ENCODE peak calls at places on chromosomes 12 and 14, in four cellular contexts. I is HepG2, H is K562, J is H1. G is an unnamed sample.

GRCh38 chr12:113500662-113501435 is 29.2 kb upstream of the LHX5 start:
- DNase-seq in I (no peak), H (no peak), J (no peak), G (no peak)

GRCh38 chr12:56321027-56321426 is 5.2 kb upstream of the CNPY2 start:
- DNase-seq in I (no peak), H (no peak), J (no peak), G (no peak)

GRCh38 chr12:124588689-124589318 is 21.4 kb upstream of the NCOR2 start:
- DNase-seq in I (no peak), H (no peak), J (no peak), G (no peak)

GRCh38 chr12:47850153-47851084 is 30.7 kb upstream of the HDAC7 start:
- DNase-seq in I (peak; percentile 58), H (peak; percentile 70), J (no peak), G (no peak)

GRCh38 chr14:76208340-76208739 is 56.6 kb downstream of the GPATCH2L start:
- DNase-seq in I (no peak), H (no peak), J (no peak), G (no peak)

GRCh38 chr14:73789996-73790581 is 61.5 kb upstream of the PTGR2 start:
- DNase-seq in I (no peak), H (no peak), J (no peak), G (no peak)

GRCh38 chr12:45415393-45415817 is 199.5 kb downstream of the ANO6 start:
- DNase-seq in I (peak; percentile 2), H (peak; percentile 15), J (no peak), G (peak; percentile 78)

GRCh38 chr12:120394483-120395367 is 25.8 kb upstream of the MSI1 start:
- DNase-seq in I (no peak), H (no peak), J (peak; percentile 69), G (no peak)

GRCh38 chr14:100446572-100446971 is 123.4 kb downstream of the SLC25A47 start:
- DNase-seq in I (no peak), H (peak; percentile 75), J (peak; percentile 31), G (peak; percentile 18)

GRCh38 chr12:93000026-93000425 is 70.9 kb upstream of the EEA1 start:
- DNase-seq in I (no peak), H (no peak), J (no peak), G (no peak)

GRCh38 chr14:74612346-74613021 is 447 bp upstream of the LTBP2 start:
- DNase-seq in I (peak; percentile 51), H (peak; percentile 81), J (peak; percentile 51), G (peak; percentile 78)

GRCh38 chr14:80564051-80564450 is 352.7 kb upstream of the DIO2 start:
- DNase-seq in I (no peak), H (no peak), J (no peak), G (no peak)

GRCh38 chr12:99253068-99253467 is 394.5 kb upstream of the GARIN6 start:
- DNase-seq in I (peak; percentile 7), H (no peak), J (no peak), G (peak; percentile 18)

GRCh38 chr14:45082420-45082819 is 1.5 kb upstream of the PRPF39 start:
- DNase-seq in I (no peak), H (no peak), J (no peak), G (no peak)

GRCh38 chr12:26271889-26272492 is 76.6 kb downstream of the SSPN start:
- DNase-seq in I (no peak), H (no peak), J (no peak), G (no peak)

GRCh38 chr12:39503445-39503844 is 60.5 kb upstream of the KIF21A start:
- DNase-seq in I (no peak), H (no peak), J (no peak), G (peak; percentile 53)

GRCh38 chr12:53480425-53481107 is 18.7 kb downstream of the MAP3K12 start:
- DNase-seq in I (no peak), H (no peak), J (no peak), G (no peak)

GRCh38 chr14:96255501-96256366 is at the start of gene BDKRB1:
- DNase-seq in I (no peak), H (no peak), J (no peak), G (no peak)

GRCh38 chr12:52395761-52396434 is 10.2 kb downstream of the KRT82 start:
- DNase-seq in I (peak; percentile 33), H (peak; percentile 17), J (peak; percentile 81), G (peak; percentile 43)

DNA sequence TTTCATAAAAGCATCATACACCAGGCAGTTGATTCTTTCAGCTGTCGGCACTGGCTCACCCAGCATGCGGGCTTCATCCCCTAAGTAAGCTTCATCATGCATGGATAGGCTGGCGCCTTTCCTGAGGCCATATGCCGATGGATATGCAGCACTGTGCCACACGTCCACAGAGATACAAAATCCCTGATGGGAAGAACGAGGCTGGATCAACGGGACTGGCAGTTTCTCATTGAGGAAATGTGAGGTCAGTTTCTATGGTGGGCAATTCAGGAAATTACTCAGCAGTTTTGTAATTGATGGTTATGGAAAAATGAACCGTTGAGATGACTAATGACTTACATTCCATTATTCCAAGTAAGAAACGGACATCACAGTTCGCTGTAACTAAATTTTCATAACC is 453.8 kb downstream of the TMEM121 start:
- DNase-seq in I (no peak), H (no peak), J (no peak), G (no peak)
- TF ChIP-seq RNF2 in I (no peak), H (no peak), J (no peak), G (no peak)

GRCh38 chr14:105940534-105941225 is 414.3 kb downstream of the TMEM121 start:
- DNase-seq in I (no peak), H (no peak), J (no peak), G (no peak)

GRCh38 chr14:105939810-105940508 is 413.6 kb downstream of the TMEM121 start:
- DNase-seq in I (no peak), H (no peak), J (no peak), G (no peak)

GRCh38 chr14:105943973-105944602 is 417.7 kb downstream of the TMEM121 start:
- DNase-seq in I (peak; percentile 68), H (no peak), J (no peak), G (no peak)

GRCh38 chr14:105938959-105939358 is 412.6 kb downstream of the TMEM121 start:
- DNase-seq in I (no peak), H (no peak), J (no peak), G (no peak)

GRCh38 chr14:105941226-105942166 is 415.1 kb downstream of the TMEM121 start:
- DNase-seq in I (no peak), H (no peak), J (no peak), G (no peak)
- TF ChIP-seq RNF2 in I (no peak), H (no peak), J (no peak), G (no peak)

GRCh38 chr12:49272790-49273725 is 8.2 kb downstream of the TUBA1C start:
- DNase-seq in I (no peak), H (no peak), J (no peak), G (no peak)

GRCh38 chr12:49276304-49277290 is 11.7 kb downstream of the TUBA1C start:
- DNase-seq in I (no peak), H (no peak), J (no peak), G (no peak)

GRCh38 chr12:49277466-49277865 is 12.6 kb downstream of the TUBA1C start:
- DNase-seq in I (no peak), H (no peak), J (no peak), G (no peak)

GRCh38 chr12:49273726-49274395 is 9.0 kb downstream of the TUBA1C start:
- DNase-seq in I (no peak), H (no peak), J (no peak), G (no peak)

DNA sequence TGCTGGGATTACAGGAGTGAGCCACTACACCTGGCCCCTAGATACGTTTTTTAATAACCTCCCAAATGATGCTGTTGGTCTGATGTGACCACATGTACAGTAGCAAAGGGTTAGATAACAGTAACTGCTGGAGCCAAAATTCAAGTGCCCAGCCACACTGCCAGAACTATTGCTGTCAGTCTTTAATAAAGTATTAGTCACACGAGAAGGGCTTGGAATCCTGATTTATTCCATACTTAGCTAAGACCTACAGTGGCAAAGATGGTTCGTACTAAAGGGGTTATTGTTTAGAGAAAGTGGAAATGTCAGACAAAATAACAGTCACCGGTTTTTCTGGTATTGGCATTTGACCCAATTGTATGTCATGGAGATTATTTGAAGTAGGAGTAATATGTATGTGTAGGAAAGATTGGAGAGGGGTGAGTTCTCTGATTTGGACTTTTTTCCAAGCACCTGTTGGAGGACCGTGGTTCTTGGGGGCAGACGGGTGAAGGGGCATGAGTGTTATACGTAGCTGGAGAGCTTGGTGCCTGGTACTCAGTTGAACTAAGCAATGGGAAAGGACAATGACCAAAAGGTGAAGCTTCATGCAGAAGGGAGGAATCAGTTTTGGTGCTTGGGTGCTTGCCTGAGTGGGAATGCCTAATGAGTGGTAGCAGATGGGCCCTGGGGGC is 9.7 kb downstream of the TUBA1C start:
- DNase-seq in I (no peak), H (no peak), J (no peak), G (no peak)
- TF ChIP-seq RNF2 in I (no peak), H (no peak), J (no peak), G (no peak)

GRCh38 chr12:122886851-122887816 is 8.8 kb downstream of the VPS37B start:
- DNase-seq in I (no peak), H (peak; percentile 77), J (no peak), G (peak; percentile 70)
- TF ChIP-seq RNF2 in I (no peak), H (peak; percentile 35), J (no peak), G (no peak)

GRCh38 chr12:43208221-43208620 is 343.8 kb downstream of the ADAMTS20 start:
- DNase-seq in I (no peak), H (no peak), J (no peak), G (no peak)

GRCh38 chr12:43206396-43206795 is 345.6 kb downstream of the ADAMTS20 start:
- DNase-seq in I (no peak), H (no peak), J (no peak), G (no peak)

GRCh38 chr12:43208627-43209026 is 343.4 kb downstream of the ADAMTS20 start:
- DNase-seq in I (peak; percentile 1), H (no peak), J (no peak), G (no peak)

GRCh38 chr12:43216490-43216889 is 335.5 kb downstream of the ADAMTS20 start:
- DNase-seq in I (no peak), H (no peak), J (no peak), G (no peak)

GRCh38 chr12:43210437-43211197 is 341.4 kb downstream of the ADAMTS20 start:
- DNase-seq in I (no peak), H (no peak), J (no peak), G (no peak)
- TF ChIP-seq RNF2 in I (no peak), H (no peak), J (no peak), G (no peak)